ENCODE peak calls at places on chromosomes 16 and 17, in seven cellular contexts. One of them, this sample, is unnamed. For H3K4me1, the result is how much of the 10 kb centered on the place peaks cover.

GRCh38 chr17:44049294-44050080 is 17.0 kb downstream of the LSM12 start:
- DNase-seq in heart left ventricle: no peak
- DNase-seq in A549: no peak
- DNase-seq in tibial artery: no peak
- DNase-seq in GM12878: no peak
- DNase-seq in keratinocyte: no peak
- DNase-seq in tibial nerve: no peak
- DNase-seq in this sample: no peak

GRCh38 chr17:36720131-36720530 is 118.7 kb downstream of the MRM1 start:
- DNase-seq in heart left ventricle: no peak
- DNase-seq in A549: no peak
- DNase-seq in tibial artery: no peak
- DNase-seq in GM12878: no peak
- DNase-seq in keratinocyte: no peak
- DNase-seq in tibial nerve: no peak
- DNase-seq in this sample: no peak

GRCh38 chr16:88732172-88732960 is 26.1 kb downstream of the CTU2 start:
- DNase-seq in heart left ventricle: no peak
- DNase-seq in A549: peak
- DNase-seq in tibial artery: no peak
- DNase-seq in GM12878: no peak
- DNase-seq in keratinocyte: no peak
- DNase-seq in tibial nerve: no peak
- DNase-seq in this sample: no peak

GRCh38 chr16:24463196-24463945 is 76.0 kb upstream of the RBBP6 start:
- DNase-seq in heart left ventricle: no peak
- DNase-seq in A549: no peak
- DNase-seq in tibial artery: no peak
- DNase-seq in GM12878: no peak
- DNase-seq in keratinocyte: no peak
- DNase-seq in tibial nerve: no peak
- DNase-seq in this sample: no peak

GRCh38 chr16:80837421-80838263 is 33.2 kb upstream of the CDYL2 start:
- DNase-seq in heart left ventricle: no peak
- DNase-seq in A549: no peak
- DNase-seq in tibial artery: no peak
- DNase-seq in GM12878: no peak
- DNase-seq in keratinocyte: no peak
- DNase-seq in tibial nerve: no peak
- DNase-seq in this sample: no peak

GRCh38 chr17:44547625-44548297 is 9.5 kb upstream of the FZD2 start:
- DNase-seq in heart left ventricle: peak
- DNase-seq in A549: no peak
- DNase-seq in tibial artery: no peak
- DNase-seq in GM12878: no peak
- DNase-seq in keratinocyte: no peak
- DNase-seq in tibial nerve: no peak
- DNase-seq in this sample: peak

GRCh38 chr16:35525979-35526590 is 2066.7 kb downstream of the TP53TG3F start:
- DNase-seq in heart left ventricle: no peak
- DNase-seq in A549: no peak
- DNase-seq in tibial artery: no peak
- DNase-seq in GM12878: no peak
- DNase-seq in keratinocyte: no peak
- DNase-seq in tibial nerve: no peak
- DNase-seq in this sample: no peak

GRCh38 chr16:84603115-84603816 is 14.6 kb downstream of the COTL1 start:
- DNase-seq in heart left ventricle: peak
- DNase-seq in A549: peak
- DNase-seq in tibial artery: peak
- DNase-seq in GM12878: no peak
- DNase-seq in keratinocyte: peak
- DNase-seq in tibial nerve: peak
- DNase-seq in this sample: peak

GRCh38 chr17:16106161-16106891 is 106.7 kb downstream of the TTC19 start:
- DNase-seq in heart left ventricle: no peak
- DNase-seq in A549: no peak
- DNase-seq in tibial artery: no peak
- DNase-seq in GM12878: no peak
- DNase-seq in keratinocyte: no peak
- DNase-seq in tibial nerve: no peak
- DNase-seq in this sample: no peak

GRCh38 chr17:43791589-43791988 is 11.4 kb downstream of the CFAP97D1 start:
- DNase-seq in heart left ventricle: no peak
- DNase-seq in A549: no peak
- DNase-seq in tibial artery: no peak
- DNase-seq in GM12878: no peak
- DNase-seq in keratinocyte: no peak
- DNase-seq in tibial nerve: no peak
- DNase-seq in this sample: no peak

GRCh38 chr17:44766409-44767038 is 7.7 kb downstream of the ADAM11 start:
- DNase-seq in heart left ventricle: no peak
- DNase-seq in A549: no peak
- DNase-seq in tibial artery: no peak
- DNase-seq in GM12878: no peak
- DNase-seq in keratinocyte: no peak
- DNase-seq in tibial nerve: no peak
- DNase-seq in this sample: no peak

GRCh38 chr17:8161289-8162231 is 1.2 kb downstream of the VAMP2 start:
- DNase-seq in heart left ventricle: no peak
- DNase-seq in A549: no peak
- DNase-seq in tibial artery: no peak
- DNase-seq in GM12878: no peak
- DNase-seq in keratinocyte: no peak
- DNase-seq in tibial nerve: no peak
- DNase-seq in this sample: no peak

GRCh38 chr17:8162232-8162996 is at the start of gene VAMP2:
- DNase-seq in heart left ventricle: peak
- DNase-seq in A549: peak
- DNase-seq in tibial artery: peak
- DNase-seq in GM12878: no peak
- DNase-seq in keratinocyte: no peak
- DNase-seq in tibial nerve: peak
- DNase-seq in this sample: peak

GRCh38 chr17:8163978-8164814 is 1.4 kb upstream of the VAMP2 start:
- DNase-seq in heart left ventricle: peak
- DNase-seq in A549: peak
- DNase-seq in tibial artery: peak
- DNase-seq in GM12878: no peak
- DNase-seq in keratinocyte: no peak
- DNase-seq in tibial nerve: no peak
- DNase-seq in this sample: peak

GRCh38 chr17:8164815-8165131 is 2.0 kb upstream of the VAMP2 start:
- DNase-seq in heart left ventricle: no peak
- DNase-seq in A549: no peak
- DNase-seq in tibial artery: no peak
- DNase-seq in GM12878: no peak
- DNase-seq in keratinocyte: no peak
- DNase-seq in tibial nerve: no peak
- DNase-seq in this sample: no peak

DNA sequence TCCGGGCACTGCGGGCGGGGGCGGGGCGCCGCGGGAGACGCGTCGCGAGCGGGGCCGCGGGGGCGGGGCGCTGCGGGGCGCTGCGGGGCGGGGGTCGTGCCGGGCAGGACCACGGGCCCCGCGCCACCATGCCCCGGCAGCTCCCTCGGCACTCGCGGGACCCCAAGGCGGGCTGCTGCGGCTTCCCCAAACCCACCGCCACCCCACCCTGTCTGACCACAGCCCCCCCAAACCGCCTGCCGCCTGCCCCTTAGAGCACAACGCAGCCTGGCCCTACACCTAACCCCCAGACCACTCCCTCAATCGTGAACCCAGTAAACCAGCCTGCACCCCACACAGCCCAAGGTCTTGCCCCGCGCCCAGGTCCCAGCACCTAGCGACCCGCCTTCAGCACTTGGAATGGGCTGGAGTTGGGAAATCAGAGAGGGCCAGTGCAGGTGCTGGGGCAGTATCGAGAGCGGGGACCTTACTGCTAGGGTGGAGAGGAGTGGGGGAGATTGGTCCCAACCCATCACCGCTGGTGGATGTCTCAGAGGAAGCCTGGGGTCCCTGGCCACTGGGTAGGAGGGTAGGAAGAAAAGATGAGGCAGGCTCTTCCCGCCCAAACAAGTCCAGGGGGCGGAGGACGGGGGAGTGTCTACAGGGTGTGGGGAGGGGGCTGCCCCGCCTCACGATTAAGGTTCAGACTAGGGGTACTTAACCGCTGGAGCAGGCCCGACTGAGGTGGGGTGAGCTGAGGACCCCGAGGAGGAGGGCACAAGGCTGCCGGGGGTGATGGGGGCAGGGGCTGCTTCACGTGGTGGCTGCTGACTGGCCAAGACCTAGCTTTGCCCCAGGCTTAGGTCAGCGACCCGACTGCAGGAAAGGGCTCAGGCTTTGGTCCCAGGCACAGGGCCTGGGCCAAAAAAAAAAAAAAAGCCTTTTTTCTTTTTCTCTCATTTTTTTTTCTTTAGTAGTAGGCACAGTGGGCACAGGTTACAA is 539 bp upstream of the VAMP2 start:
- DNase-seq in heart left ventricle: no peak
- DNase-seq in A549: peak
- DNase-seq in tibial artery: peak
- DNase-seq in GM12878: no peak
- DNase-seq in keratinocyte: no peak
- DNase-seq in tibial nerve: no peak
- DNase-seq in this sample: no peak
- H3K4me1 ChIP-seq in heart left ventricle: under half
- H3K4me1 ChIP-seq in A549: under half
- H3K4me1 ChIP-seq in tibial artery: half or more
- H3K4me1 ChIP-seq in GM12878: under half
- H3K4me1 ChIP-seq in keratinocyte: under half
- H3K4me1 ChIP-seq in tibial nerve: under half
- H3K4me1 ChIP-seq in this sample: under half

DNA sequence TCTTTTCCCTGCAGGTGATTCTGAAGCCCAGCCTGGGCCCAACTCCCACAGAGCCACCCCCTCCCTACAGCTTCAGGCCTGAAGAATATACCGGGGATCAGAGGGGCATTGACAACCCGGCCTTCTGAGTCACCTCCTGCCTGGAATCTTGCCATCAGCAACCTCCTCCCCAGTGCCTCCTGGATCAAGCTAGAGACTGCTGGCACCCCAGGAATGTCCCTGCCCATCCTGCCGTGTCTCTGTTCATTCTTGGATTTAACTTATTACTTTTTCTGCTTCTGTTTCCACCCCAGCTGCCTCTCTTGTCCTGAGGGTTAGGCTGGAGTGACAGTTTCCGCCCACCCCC is 4.9 kb downstream of the TMEM92 start:
- DNase-seq in heart left ventricle: no peak
- DNase-seq in A549: no peak
- DNase-seq in tibial artery: no peak
- DNase-seq in GM12878: no peak
- DNase-seq in keratinocyte: peak
- DNase-seq in tibial nerve: no peak
- DNase-seq in this sample: no peak
- H3K27ac ChIP-seq in heart left ventricle: no peak
- H3K27ac ChIP-seq in A549: peak
- H3K27ac ChIP-seq in tibial artery: no peak
- H3K27ac ChIP-seq in GM12878: no peak
- H3K27ac ChIP-seq in keratinocyte: no peak
- H3K27ac ChIP-seq in tibial nerve: no peak
- H3K27ac ChIP-seq in this sample: no peak

GRCh38 chr17:50182783-50183438 is 17.1 kb downstream of the SGCA start:
- DNase-seq in heart left ventricle: no peak
- DNase-seq in A549: no peak
- DNase-seq in tibial artery: no peak
- DNase-seq in GM12878: no peak
- DNase-seq in keratinocyte: no peak
- DNase-seq in tibial nerve: no peak
- DNase-seq in this sample: no peak

GRCh38 chr17:50180593-50180992 is 14.8 kb downstream of the SGCA start:
- DNase-seq in heart left ventricle: no peak
- DNase-seq in A549: no peak
- DNase-seq in tibial artery: no peak
- DNase-seq in GM12878: no peak
- DNase-seq in keratinocyte: no peak
- DNase-seq in tibial nerve: no peak
- DNase-seq in this sample: no peak

GRCh38 chr17:50181601-50182345 is 16.0 kb downstream of the SGCA start:
- DNase-seq in heart left ventricle: no peak
- DNase-seq in A549: no peak
- DNase-seq in tibial artery: no peak
- DNase-seq in GM12878: no peak
- DNase-seq in keratinocyte: no peak
- DNase-seq in tibial nerve: no peak
- DNase-seq in this sample: no peak

GRCh38 chr17:50180066-50180465 is 14.3 kb downstream of the SGCA start:
- DNase-seq in heart left ventricle: no peak
- DNase-seq in A549: no peak
- DNase-seq in tibial artery: no peak
- DNase-seq in GM12878: no peak
- DNase-seq in keratinocyte: no peak
- DNase-seq in tibial nerve: no peak
- DNase-seq in this sample: no peak

DNA sequence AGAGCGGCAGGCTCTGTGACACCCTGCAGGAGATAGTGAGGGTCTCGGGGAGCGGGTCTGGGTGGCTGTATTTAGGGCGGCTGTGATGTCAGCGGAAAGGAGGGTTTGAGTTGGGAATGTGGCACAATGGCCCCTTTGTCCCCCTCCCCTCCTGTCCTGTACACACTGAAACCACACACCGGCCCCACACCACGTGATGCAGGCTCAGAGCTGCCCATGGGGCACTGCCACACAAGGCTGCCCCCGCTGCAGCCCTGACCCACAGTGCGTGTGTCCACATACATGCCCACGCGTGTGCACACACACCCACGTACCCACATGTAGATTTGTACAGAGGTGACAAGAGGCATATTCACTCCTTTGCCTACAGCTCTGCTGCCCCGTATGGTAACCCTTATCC is 15.3 kb downstream of the SGCA start:
- DNase-seq in heart left ventricle: no peak
- DNase-seq in A549: no peak
- DNase-seq in tibial artery: no peak
- DNase-seq in GM12878: no peak
- DNase-seq in keratinocyte: no peak
- DNase-seq in tibial nerve: no peak
- DNase-seq in this sample: no peak
- H3K4me1 ChIP-seq in heart left ventricle: under half
- H3K4me1 ChIP-seq in A549: half or more
- H3K4me1 ChIP-seq in tibial artery: half or more
- H3K4me1 ChIP-seq in GM12878: under half
- H3K4me1 ChIP-seq in keratinocyte: under half
- H3K4me1 ChIP-seq in tibial nerve: under half
- H3K4me1 ChIP-seq in this sample: under half

DNA sequence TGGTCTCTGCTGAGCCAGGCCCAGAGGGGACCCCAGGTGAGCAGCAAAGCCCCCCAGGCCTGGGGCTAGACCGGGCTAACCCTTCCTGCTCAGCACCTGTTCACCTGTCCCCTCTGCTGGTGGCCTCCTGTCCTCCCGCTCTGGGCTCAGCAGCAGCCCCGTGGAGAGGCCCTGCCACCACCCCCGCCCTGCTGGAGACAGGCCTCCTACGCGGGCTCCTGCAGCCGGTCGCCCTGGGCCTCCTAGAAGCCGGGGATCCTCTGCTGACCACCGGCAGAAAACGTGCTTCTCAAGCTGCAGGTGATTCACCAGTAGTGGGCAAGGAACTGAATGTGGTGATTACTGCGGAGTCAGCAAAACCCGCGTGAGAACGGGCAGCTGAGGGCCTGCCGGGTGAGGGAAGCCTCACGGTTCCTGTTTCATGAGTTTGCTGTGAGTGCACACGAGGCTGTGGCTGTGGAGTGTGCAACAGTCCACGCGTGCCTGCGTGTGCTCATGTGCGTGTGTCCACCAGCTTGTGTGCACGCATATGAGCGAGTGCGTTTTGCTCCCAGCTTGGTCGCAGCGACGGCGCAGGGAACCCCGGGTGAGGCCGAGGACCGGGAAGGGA is 792 bp downstream of the SECTM1 start:
- DNase-seq in heart left ventricle: peak
- DNase-seq in A549: peak
- DNase-seq in tibial artery: no peak
- DNase-seq in GM12878: no peak
- DNase-seq in keratinocyte: peak
- DNase-seq in tibial nerve: no peak
- DNase-seq in this sample: peak
- H3K27ac ChIP-seq in heart left ventricle: peak
- H3K27ac ChIP-seq in A549: peak
- H3K27ac ChIP-seq in tibial artery: no peak
- H3K27ac ChIP-seq in GM12878: no peak
- H3K27ac ChIP-seq in keratinocyte: peak
- H3K27ac ChIP-seq in tibial nerve: peak
- H3K27ac ChIP-seq in this sample: peak